ENCODE peak calls at places on chromosomes 4 and X, in five cellular contexts. One of them, this sample, is unnamed.

GRCh38 chr4:168408620-168409019 is 71.7 kb downstream of the DDX60L start:
- DNase-seq in lower leg skin: no peak
- DNase-seq in CD4-positive, alpha-beta T cell: no peak
- DNase-seq in endothelial cell: no peak
- DNase-seq in GM06990: no peak
- DNase-seq in this sample: no peak

GRCh38 chrX:154541896-154542722 is 4.5 kb downstream of the G6PD start:
- DNase-seq in lower leg skin: peak
- DNase-seq in CD4-positive, alpha-beta T cell: no peak
- DNase-seq in endothelial cell: no peak
- DNase-seq in GM06990: no peak
- DNase-seq in this sample: no peak

GRCh38 chr4:90950385-90950841 is 823.2 kb downstream of the CCSER1 start:
- DNase-seq in lower leg skin: no peak
- DNase-seq in CD4-positive, alpha-beta T cell: no peak
- DNase-seq in endothelial cell: no peak
- DNase-seq in GM06990: no peak
- DNase-seq in this sample: no peak

GRCh38 chr4:153271820-153272219 is 67.6 kb downstream of the TRIM2 start:
- DNase-seq in lower leg skin: no peak
- DNase-seq in CD4-positive, alpha-beta T cell: no peak
- DNase-seq in endothelial cell: no peak
- DNase-seq in GM06990: no peak
- DNase-seq in this sample: no peak

GRCh38 chr4:26105815-26106699 is 192.0 kb downstream of the SMIM20 start:
- DNase-seq in lower leg skin: no peak
- DNase-seq in CD4-positive, alpha-beta T cell: no peak
- DNase-seq in endothelial cell: no peak
- DNase-seq in GM06990: no peak
- DNase-seq in this sample: no peak

GRCh38 chr4:137678796-137679195 is 146.5 kb upstream of the PCDH18 start:
- DNase-seq in lower leg skin: no peak
- DNase-seq in CD4-positive, alpha-beta T cell: no peak
- DNase-seq in endothelial cell: no peak
- DNase-seq in GM06990: no peak
- DNase-seq in this sample: no peak

GRCh38 chrX:40285876-40286275 is 188.1 kb upstream of the BCOR start:
- DNase-seq in lower leg skin: no peak
- DNase-seq in CD4-positive, alpha-beta T cell: no peak
- DNase-seq in endothelial cell: no peak
- DNase-seq in GM06990: no peak
- DNase-seq in this sample: no peak

GRCh38 chr4:42865572-42866189 is 26.8 kb upstream of the GRXCR1 start:
- DNase-seq in lower leg skin: no peak
- DNase-seq in CD4-positive, alpha-beta T cell: peak
- DNase-seq in endothelial cell: peak
- DNase-seq in GM06990: peak
- DNase-seq in this sample: no peak

GRCh38 chrX:19513383-19513782 is 1.9 kb downstream of the MAP3K15 start:
- DNase-seq in lower leg skin: peak
- DNase-seq in CD4-positive, alpha-beta T cell: no peak
- DNase-seq in endothelial cell: no peak
- DNase-seq in GM06990: no peak
- DNase-seq in this sample: no peak

GRCh38 chr4:80471701-80472100 is 136.2 kb downstream of the CFAP299 start:
- DNase-seq in lower leg skin: no peak
- DNase-seq in CD4-positive, alpha-beta T cell: no peak
- DNase-seq in endothelial cell: no peak
- DNase-seq in GM06990: no peak
- DNase-seq in this sample: no peak

GRCh38 chr4:14345356-14345775 is 656.9 kb upstream of the CPEB2 start:
- DNase-seq in lower leg skin: no peak
- DNase-seq in CD4-positive, alpha-beta T cell: no peak
- DNase-seq in endothelial cell: no peak
- DNase-seq in GM06990: no peak
- DNase-seq in this sample: no peak

GRCh38 chr4:152673489-152673888 is 6.3 kb downstream of the TMEM154 start:
- DNase-seq in lower leg skin: no peak
- DNase-seq in CD4-positive, alpha-beta T cell: no peak
- DNase-seq in endothelial cell: no peak
- DNase-seq in GM06990: no peak
- DNase-seq in this sample: no peak

GRCh38 chrX:67353651-67354370 is 190.0 kb upstream of the AR start:
- DNase-seq in lower leg skin: no peak
- DNase-seq in CD4-positive, alpha-beta T cell: no peak
- DNase-seq in endothelial cell: no peak
- DNase-seq in GM06990: no peak
- DNase-seq in this sample: no peak

GRCh38 chr4:107299646-107300045 is 263.5 kb upstream of the DKK2 start:
- DNase-seq in lower leg skin: no peak
- DNase-seq in CD4-positive, alpha-beta T cell: no peak
- DNase-seq in endothelial cell: no peak
- DNase-seq in GM06990: no peak
- DNase-seq in this sample: no peak

GRCh38 chrX:70434352-70434866 is 10.2 kb upstream of the DLG3 start:
- DNase-seq in lower leg skin: peak
- DNase-seq in CD4-positive, alpha-beta T cell: peak
- DNase-seq in endothelial cell: peak
- DNase-seq in GM06990: peak
- DNase-seq in this sample: peak

GRCh38 chr4:14856076-14856926 is 146.0 kb upstream of the CPEB2 start:
- DNase-seq in lower leg skin: peak
- DNase-seq in CD4-positive, alpha-beta T cell: no peak
- DNase-seq in endothelial cell: no peak
- DNase-seq in GM06990: peak
- DNase-seq in this sample: no peak

GRCh38 chrX:47637546-47638195 is 7.9 kb upstream of the CFP start:
- DNase-seq in lower leg skin: no peak
- DNase-seq in CD4-positive, alpha-beta T cell: peak
- DNase-seq in endothelial cell: no peak
- DNase-seq in GM06990: peak
- DNase-seq in this sample: no peak

GRCh38 chr4:123007679-123008078 is 85.3 kb upstream of the NUDT6 start:
- DNase-seq in lower leg skin: no peak
- DNase-seq in CD4-positive, alpha-beta T cell: no peak
- DNase-seq in endothelial cell: no peak
- DNase-seq in GM06990: no peak
- DNase-seq in this sample: no peak

GRCh38 chr4:54568184-54568583 is 89.6 kb upstream of the KIT start:
- DNase-seq in lower leg skin: no peak
- DNase-seq in CD4-positive, alpha-beta T cell: no peak
- DNase-seq in endothelial cell: no peak
- DNase-seq in GM06990: no peak
- DNase-seq in this sample: no peak

GRCh38 chrX:46208225-46208854 is 336.9 kb downstream of the ZNF674 start:
- DNase-seq in lower leg skin: no peak
- DNase-seq in CD4-positive, alpha-beta T cell: no peak
- DNase-seq in endothelial cell: no peak
- DNase-seq in GM06990: peak
- DNase-seq in this sample: no peak

GRCh38 chr4:93710847-93711430 is 117.6 kb upstream of the ATOH1 start:
- DNase-seq in lower leg skin: no peak
- DNase-seq in CD4-positive, alpha-beta T cell: no peak
- DNase-seq in endothelial cell: no peak
- DNase-seq in GM06990: no peak
- DNase-seq in this sample: no peak

GRCh38 chrX:21932277-21932996 is 8.1 kb upstream of the SMS start:
- DNase-seq in lower leg skin: no peak
- DNase-seq in CD4-positive, alpha-beta T cell: no peak
- DNase-seq in endothelial cell: no peak
- DNase-seq in GM06990: no peak
- DNase-seq in this sample: no peak

GRCh38 chrX:21930986-21931385 is 9.5 kb upstream of the SMS start:
- DNase-seq in lower leg skin: no peak
- DNase-seq in CD4-positive, alpha-beta T cell: no peak
- DNase-seq in endothelial cell: no peak
- DNase-seq in GM06990: no peak
- DNase-seq in this sample: no peak

GRCh38 chrX:21934414-21934813 is 6.1 kb upstream of the SMS start:
- DNase-seq in lower leg skin: no peak
- DNase-seq in CD4-positive, alpha-beta T cell: no peak
- DNase-seq in endothelial cell: no peak
- DNase-seq in GM06990: no peak
- DNase-seq in this sample: no peak

GRCh38 chrX:21929209-21929608 is 11.3 kb upstream of the SMS start:
- DNase-seq in lower leg skin: no peak
- DNase-seq in CD4-positive, alpha-beta T cell: no peak
- DNase-seq in endothelial cell: no peak
- DNase-seq in GM06990: no peak
- DNase-seq in this sample: no peak

DNA sequence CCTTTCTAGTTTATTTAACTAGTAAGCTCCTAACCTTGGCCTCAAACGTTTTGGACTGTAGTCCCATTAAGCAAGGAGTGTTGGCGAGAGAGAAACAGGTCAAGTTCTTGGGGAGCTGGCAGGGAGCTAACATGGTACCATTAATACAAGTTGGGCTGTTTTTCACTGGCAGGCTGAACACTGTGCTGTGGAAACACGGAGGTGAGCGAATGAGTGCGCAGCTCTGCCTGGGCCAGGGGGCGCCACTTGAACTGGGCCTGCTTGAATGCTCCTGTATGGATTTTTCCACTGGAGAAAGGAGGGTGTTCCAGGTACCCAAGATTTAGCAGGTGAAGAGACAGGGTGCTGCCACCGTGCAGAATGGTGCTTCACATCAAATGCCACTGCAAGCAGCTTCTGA is 7.4 kb upstream of the SMS start:
- DNase-seq in lower leg skin: no peak
- DNase-seq in CD4-positive, alpha-beta T cell: no peak
- DNase-seq in endothelial cell: no peak
- DNase-seq in GM06990: no peak
- DNase-seq in this sample: no peak
- TF ChIP-seq CTCF in lower leg skin: no peak
- TF ChIP-seq CTCF in CD4-positive, alpha-beta T cell: no peak
- TF ChIP-seq CTCF in endothelial cell: no peak
- TF ChIP-seq CTCF in GM06990: no peak
- TF ChIP-seq CTCF in this sample: no peak

DNA sequence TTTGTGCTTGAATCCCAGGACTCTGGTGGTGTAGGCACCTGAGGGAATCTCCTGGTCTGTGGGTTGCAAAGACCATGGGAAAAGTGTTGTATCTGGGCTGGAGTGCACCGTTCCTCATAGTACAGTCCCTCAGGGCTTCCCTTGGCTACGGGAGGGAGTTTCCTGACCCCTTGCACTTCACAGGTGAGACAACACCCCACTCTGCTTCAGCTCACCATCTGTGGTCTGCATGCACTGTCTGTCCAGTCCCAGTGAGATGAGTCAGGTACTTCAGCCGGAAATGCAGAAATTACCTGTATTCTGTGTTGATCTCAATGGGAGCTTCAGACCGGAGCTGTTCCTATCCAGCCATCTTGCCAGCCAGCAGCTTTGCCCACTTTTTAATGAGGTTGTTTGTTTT is 353.0 kb upstream of the IRS4 start:
- DNase-seq in lower leg skin: no peak
- DNase-seq in CD4-positive, alpha-beta T cell: no peak
- DNase-seq in endothelial cell: no peak
- DNase-seq in GM06990: peak
- DNase-seq in this sample: no peak
- TF ChIP-seq CTCF in lower leg skin: no peak
- TF ChIP-seq CTCF in CD4-positive, alpha-beta T cell: no peak
- TF ChIP-seq CTCF in endothelial cell: no peak
- TF ChIP-seq CTCF in GM06990: no peak
- TF ChIP-seq CTCF in this sample: no peak

GRCh38 chr4:120847019-120847582 is 75.4 kb downstream of the PRDM5 start:
- DNase-seq in lower leg skin: no peak
- DNase-seq in CD4-positive, alpha-beta T cell: no peak
- DNase-seq in endothelial cell: no peak
- DNase-seq in GM06990: no peak
- DNase-seq in this sample: no peak

GRCh38 chr4:120842046-120842445 is 80.5 kb downstream of the PRDM5 start:
- DNase-seq in lower leg skin: no peak
- DNase-seq in CD4-positive, alpha-beta T cell: no peak
- DNase-seq in endothelial cell: no peak
- DNase-seq in GM06990: no peak
- DNase-seq in this sample: no peak

GRCh38 chr4:120841580-120841979 is 80.9 kb downstream of the PRDM5 start:
- DNase-seq in lower leg skin: no peak
- DNase-seq in CD4-positive, alpha-beta T cell: no peak
- DNase-seq in endothelial cell: no peak
- DNase-seq in GM06990: no peak
- DNase-seq in this sample: no peak

GRCh38 chr4:120844528-120844921 is 78.0 kb downstream of the PRDM5 start:
- DNase-seq in lower leg skin: no peak
- DNase-seq in CD4-positive, alpha-beta T cell: no peak
- DNase-seq in endothelial cell: no peak
- DNase-seq in GM06990: peak
- DNase-seq in this sample: no peak

GRCh38 chr4:120843840-120844527 is 78.5 kb downstream of the PRDM5 start:
- DNase-seq in lower leg skin: no peak
- DNase-seq in CD4-positive, alpha-beta T cell: no peak
- DNase-seq in endothelial cell: peak
- DNase-seq in GM06990: no peak
- DNase-seq in this sample: no peak
- TF ChIP-seq CTCF in lower leg skin: no peak
- TF ChIP-seq CTCF in CD4-positive, alpha-beta T cell: no peak
- TF ChIP-seq CTCF in endothelial cell: peak
- TF ChIP-seq CTCF in GM06990: peak
- TF ChIP-seq CTCF in this sample: peak

DNA sequence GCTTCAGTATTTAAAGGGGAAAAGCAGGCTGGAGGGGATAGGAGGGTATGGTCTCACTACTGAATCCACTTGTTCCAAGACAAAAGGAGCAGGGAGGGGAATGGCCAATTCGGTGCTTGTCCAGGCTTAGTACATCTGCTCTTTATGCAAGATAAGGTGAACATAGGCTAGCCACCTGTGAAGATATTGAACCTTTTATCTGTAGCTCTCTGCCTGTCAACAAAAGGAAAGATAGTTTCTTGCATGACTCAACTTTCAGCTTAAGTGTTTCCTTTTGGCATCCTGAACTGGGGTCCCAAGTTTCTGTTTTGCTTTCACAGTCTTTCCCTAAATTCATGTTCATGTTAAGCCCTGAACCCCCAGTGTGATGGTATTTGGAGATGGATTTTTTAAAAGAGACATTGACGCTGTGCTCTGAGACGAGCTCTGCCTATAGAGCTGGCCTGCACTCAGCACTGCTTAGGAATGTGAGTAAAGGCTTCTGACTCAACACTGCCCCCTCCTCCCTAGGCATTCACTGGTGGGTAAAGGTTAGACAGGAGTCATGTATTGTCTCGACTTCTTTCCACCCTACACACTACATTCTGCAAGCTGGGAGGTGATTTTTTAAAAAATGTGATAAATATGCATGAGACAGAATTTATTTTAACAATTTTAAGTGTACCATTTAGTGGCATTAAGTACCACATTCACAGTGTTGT is 28.2 kb downstream of the FAM149A start:
- DNase-seq in lower leg skin: no peak
- DNase-seq in CD4-positive, alpha-beta T cell: no peak
- DNase-seq in endothelial cell: peak
- DNase-seq in GM06990: no peak
- DNase-seq in this sample: no peak
- TF ChIP-seq CTCF in lower leg skin: no peak
- TF ChIP-seq CTCF in CD4-positive, alpha-beta T cell: peak
- TF ChIP-seq CTCF in endothelial cell: no peak
- TF ChIP-seq CTCF in GM06990: peak
- TF ChIP-seq CTCF in this sample: peak

This sample was measured in D721Med.